ENCODE peak calls at places on chromosome 14, in five cellular contexts. One of them, this sample, is unnamed.

GRCh38 chr14:21940887-21941855 is 267.6 kb upstream of the OR4E1 start:
- DNase-seq in LNCaP clone FGC: peak
- DNase-seq in ovary: no peak
- DNase-seq in stomach: no peak
- DNase-seq in glomerular endothelial cell: no peak
- DNase-seq in this sample: no peak

GRCh38 chr14:91273273-91273884 is 28.9 kb upstream of the GPR68 start:
- DNase-seq in LNCaP clone FGC: no peak
- DNase-seq in ovary: no peak
- DNase-seq in stomach: no peak
- DNase-seq in glomerular endothelial cell: no peak
- DNase-seq in this sample: no peak

GRCh38 chr14:56585461-56586084 is 6.0 kb downstream of the TMEM260 start:
- DNase-seq in ovary: no peak
- DNase-seq in glomerular endothelial cell: no peak
- DNase-seq in LNCaP clone FGC: no peak
- DNase-seq in stomach: no peak
- DNase-seq in this sample: no peak

GRCh38 chr14:55062517-55063351 is 11.3 kb downstream of the MAPK1IP1L start:
- DNase-seq in ovary: no peak
- DNase-seq in glomerular endothelial cell: no peak
- DNase-seq in LNCaP clone FGC: no peak
- DNase-seq in stomach: no peak
- DNase-seq in this sample: no peak

GRCh38 chr14:24307575-24308341 is at the start of gene CIDEB:
- DNase-seq in LNCaP clone FGC: no peak
- DNase-seq in glomerular endothelial cell: no peak
- DNase-seq in stomach: peak
- DNase-seq in ovary: peak
- DNase-seq in this sample: peak

GRCh38 chr14:80522936-80523335 is 311.6 kb upstream of the DIO2 start:
- DNase-seq in ovary: no peak
- DNase-seq in LNCaP clone FGC: no peak
- DNase-seq in glomerular endothelial cell: no peak
- DNase-seq in stomach: no peak
- DNase-seq in this sample: no peak

GRCh38 chr14:38105106-38105702 is 102.5 kb upstream of the SSTR1 start:
- DNase-seq in stomach: no peak
- DNase-seq in glomerular endothelial cell: no peak
- DNase-seq in LNCaP clone FGC: peak
- DNase-seq in ovary: no peak
- DNase-seq in this sample: no peak

GRCh38 chr14:93728651-93729016 is 59.7 kb downstream of the PRIMA1 start:
- DNase-seq in glomerular endothelial cell: no peak
- DNase-seq in LNCaP clone FGC: no peak
- DNase-seq in stomach: no peak
- DNase-seq in ovary: no peak
- DNase-seq in this sample: peak

GRCh38 chr14:101721951-101722661 is 39.4 kb upstream of the PPP2R5C start:
- DNase-seq in stomach: peak
- DNase-seq in LNCaP clone FGC: peak
- DNase-seq in ovary: no peak
- DNase-seq in glomerular endothelial cell: peak
- DNase-seq in this sample: peak

GRCh38 chr14:53041067-53041466 is 90.2 kb upstream of the FERMT2 start:
- DNase-seq in glomerular endothelial cell: no peak
- DNase-seq in ovary: no peak
- DNase-seq in LNCaP clone FGC: no peak
- DNase-seq in stomach: no peak
- DNase-seq in this sample: no peak

GRCh38 chr14:52413729-52414453 is 99.8 kb downstream of the PTGER2 start:
- DNase-seq in LNCaP clone FGC: peak
- DNase-seq in stomach: no peak
- DNase-seq in glomerular endothelial cell: no peak
- DNase-seq in ovary: no peak
- DNase-seq in this sample: peak

GRCh38 chr14:50668008-50668851 is at the start of gene SAV1:
- DNase-seq in glomerular endothelial cell: no peak
- DNase-seq in LNCaP clone FGC: no peak
- DNase-seq in ovary: peak
- DNase-seq in stomach: peak
- DNase-seq in this sample: peak

GRCh38 chr14:65164068-65164824 is 61.9 kb upstream of the MAX start:
- DNase-seq in glomerular endothelial cell: peak
- DNase-seq in LNCaP clone FGC: no peak
- DNase-seq in ovary: no peak
- DNase-seq in stomach: no peak
- DNase-seq in this sample: peak

GRCh38 chr14:51472881-51473280 is 178.8 kb upstream of the FRMD6 start:
- DNase-seq in stomach: no peak
- DNase-seq in glomerular endothelial cell: no peak
- DNase-seq in ovary: no peak
- DNase-seq in LNCaP clone FGC: no peak
- DNase-seq in this sample: no peak

GRCh38 chr14:103770500-103770899 is 54.9 kb downstream of the ZFYVE21 start:
- DNase-seq in LNCaP clone FGC: no peak
- DNase-seq in stomach: no peak
- DNase-seq in glomerular endothelial cell: no peak
- DNase-seq in ovary: no peak
- DNase-seq in this sample: no peak

GRCh38 chr14:104551851-104552737 is 27.5 kb upstream of the C14orf180 start:
- DNase-seq in stomach: no peak
- DNase-seq in glomerular endothelial cell: no peak
- DNase-seq in ovary: no peak
- DNase-seq in LNCaP clone FGC: no peak
- DNase-seq in this sample: peak

GRCh38 chr14:57057803-57058202 is 210.9 kb downstream of the EXOC5 start:
- DNase-seq in stomach: no peak
- DNase-seq in LNCaP clone FGC: peak
- DNase-seq in glomerular endothelial cell: no peak
- DNase-seq in ovary: no peak
- DNase-seq in this sample: no peak

GRCh38 chr14:100408350-100409015 is 85.3 kb downstream of the SLC25A47 start:
- DNase-seq in LNCaP clone FGC: no peak
- DNase-seq in stomach: no peak
- DNase-seq in glomerular endothelial cell: no peak
- DNase-seq in ovary: no peak
- DNase-seq in this sample: peak

GRCh38 chr14:23076785-23077408 is 18.0 kb downstream of the ACIN1 start:
- DNase-seq in LNCaP clone FGC: no peak
- DNase-seq in glomerular endothelial cell: no peak
- DNase-seq in ovary: no peak
- DNase-seq in stomach: no peak
- DNase-seq in this sample: peak

GRCh38 chr14:68359862-68360552 is 432.9 kb downstream of the ZFP36L1 start:
- DNase-seq in LNCaP clone FGC: no peak
- DNase-seq in stomach: peak
- DNase-seq in glomerular endothelial cell: no peak
- DNase-seq in ovary: peak
- DNase-seq in this sample: no peak

GRCh38 chr14:86799244-86799647 is 1193.7 kb downstream of the GALC start:
- DNase-seq in ovary: no peak
- DNase-seq in LNCaP clone FGC: no peak
- DNase-seq in stomach: no peak
- DNase-seq in glomerular endothelial cell: peak
- DNase-seq in this sample: peak

GRCh38 chr14:29681308-29681707 is 246.3 kb downstream of the PRKD1 start:
- DNase-seq in ovary: no peak
- DNase-seq in LNCaP clone FGC: no peak
- DNase-seq in glomerular endothelial cell: no peak
- DNase-seq in stomach: no peak
- DNase-seq in this sample: peak

GRCh38 chr14:31070431-31070830 is 44.3 kb upstream of the STRN3 start:
- DNase-seq in stomach: no peak
- DNase-seq in glomerular endothelial cell: no peak
- DNase-seq in LNCaP clone FGC: no peak
- DNase-seq in ovary: no peak
- DNase-seq in this sample: peak

GRCh38 chr14:24437736-24438067 is 4.9 kb downstream of the SDR39U1 start:
- DNase-seq in stomach: no peak
- DNase-seq in ovary: no peak
- DNase-seq in glomerular endothelial cell: no peak
- DNase-seq in LNCaP clone FGC: no peak
- DNase-seq in this sample: no peak

GRCh38 chr14:99879401-99880295 is 86.4 kb downstream of the EML1 start:
- DNase-seq in glomerular endothelial cell: no peak
- DNase-seq in LNCaP clone FGC: no peak
- DNase-seq in stomach: no peak
- DNase-seq in ovary: no peak
- DNase-seq in this sample: peak

GRCh38 chr14:90438841-90439240 is 42.0 kb downstream of the CALM1 start:
- DNase-seq in LNCaP clone FGC: no peak
- DNase-seq in stomach: no peak
- DNase-seq in glomerular endothelial cell: no peak
- DNase-seq in ovary: no peak
- DNase-seq in this sample: no peak

GRCh38 chr14:58805605-58806358 is 168.0 kb downstream of the DACT1 start:
- DNase-seq in stomach: no peak
- DNase-seq in ovary: no peak
- DNase-seq in LNCaP clone FGC: peak
- DNase-seq in glomerular endothelial cell: peak
- DNase-seq in this sample: no peak

GRCh38 chr14:84926656-84927055 is 603.3 kb upstream of the FLRT2 start:
- DNase-seq in ovary: no peak
- DNase-seq in LNCaP clone FGC: no peak
- DNase-seq in stomach: no peak
- DNase-seq in glomerular endothelial cell: no peak
- DNase-seq in this sample: no peak

GRCh38 chr14:29463727-29464370 is 463.8 kb downstream of the PRKD1 start:
- DNase-seq in stomach: no peak
- DNase-seq in LNCaP clone FGC: no peak
- DNase-seq in glomerular endothelial cell: no peak
- DNase-seq in ovary: no peak
- DNase-seq in this sample: no peak

GRCh38 chr14:53952533-53952932 is 4.1 kb downstream of the BMP4 start:
- DNase-seq in stomach: no peak
- DNase-seq in glomerular endothelial cell: no peak
- DNase-seq in ovary: no peak
- DNase-seq in LNCaP clone FGC: no peak
- DNase-seq in this sample: no peak

GRCh38 chr14:77151245-77151644 is 9.7 kb upstream of the ZDHHC22 start:
- DNase-seq in ovary: no peak
- DNase-seq in LNCaP clone FGC: no peak
- DNase-seq in stomach: no peak
- DNase-seq in glomerular endothelial cell: no peak
- DNase-seq in this sample: peak

GRCh38 chr14:36901846-36902245 is 240.2 kb downstream of the PAX9 start:
- DNase-seq in stomach: no peak
- DNase-seq in ovary: no peak
- DNase-seq in glomerular endothelial cell: no peak
- DNase-seq in LNCaP clone FGC: no peak
- DNase-seq in this sample: no peak

GRCh38 chr14:59463773-59464650 is 1.2 kb downstream of the GPR135 start:
- DNase-seq in ovary: peak
- DNase-seq in glomerular endothelial cell: no peak
- DNase-seq in stomach: no peak
- DNase-seq in LNCaP clone FGC: no peak
- DNase-seq in this sample: no peak

GRCh38 chr14:96727490-96727889 is 69.7 kb upstream of the VRK1 start:
- DNase-seq in ovary: no peak
- DNase-seq in glomerular endothelial cell: no peak
- DNase-seq in LNCaP clone FGC: no peak
- DNase-seq in stomach: no peak
- DNase-seq in this sample: no peak

GRCh38 chr14:81309511-81309910 is 88.8 kb upstream of the GTF2A1 start:
- DNase-seq in ovary: no peak
- DNase-seq in glomerular endothelial cell: no peak
- DNase-seq in LNCaP clone FGC: no peak
- DNase-seq in stomach: no peak
- DNase-seq in this sample: no peak

GRCh38 chr14:92783813-92784431 is 10.2 kb upstream of the GOLGA5 start:
- DNase-seq in LNCaP clone FGC: peak
- DNase-seq in stomach: no peak
- DNase-seq in glomerular endothelial cell: no peak
- DNase-seq in ovary: no peak
- DNase-seq in this sample: peak

GRCh38 chr14:81529391-81529790 is 4.3 kb downstream of the SEL1L start:
- DNase-seq in ovary: no peak
- DNase-seq in glomerular endothelial cell: no peak
- DNase-seq in LNCaP clone FGC: no peak
- DNase-seq in stomach: no peak
- DNase-seq in this sample: no peak